ENCODE peak calls at places on chromosomes 1 and 21, in seven cellular contexts. V, W, Q, N, P, E and S are unnamed samples.

GRCh38 chr1:230979952-230980351 is 1.1 kb downstream of the ARV1 start:
- DNase-seq in V (no peak), W (no peak), Q (no peak), N (no peak), P (no peak), E (no peak), S (no peak)

GRCh38 chr1:27346991-27347627 is 5.3 kb downstream of the SYTL1 start:
- DNase-seq in V (no peak), W (peak), Q (no peak), N (no peak), P (no peak), E (no peak), S (no peak)

GRCh38 chr1:238468068-238468467 is 577.3 kb upstream of the ZP4 start:
- DNase-seq in V (no peak), W (no peak), Q (no peak), N (no peak), P (no peak), E (no peak), S (no peak)

GRCh38 chr1:205226868-205227583 is 720 bp upstream of the TMCC2 start:
- DNase-seq in V (no peak), W (no peak), Q (peak), N (peak), P (peak), E (peak), S (no peak)

GRCh38 chr1:156080598-156081173 is 1.6 kb downstream of the MEX3A start:
- DNase-seq in V (no peak), W (no peak), Q (no peak), N (no peak), P (no peak), E (no peak), S (no peak)

GRCh38 chr1:153921803-153922075 is 1.0 kb downstream of the GATAD2B start:
- DNase-seq in V (no peak), W (no peak), Q (peak), N (no peak), P (no peak), E (peak), S (peak)

GRCh38 chr1:1764876-1765478 is 13.3 kb downstream of the NADK start:
- DNase-seq in V (no peak), W (no peak), Q (no peak), N (no peak), P (no peak), E (no peak), S (no peak)

GRCh38 chr1:209756608-209757445 is 974 bp downstream of the TRAF3IP3 start:
- DNase-seq in V (no peak), W (no peak), Q (peak), N (no peak), P (no peak), E (no peak), S (no peak)

GRCh38 chr21:36854391-36854790 is 112.1 kb downstream of the HLCS start:
- DNase-seq in V (no peak), W (peak), Q (peak), N (no peak), P (peak), E (no peak), S (peak)

GRCh38 chr1:219478811-219479210 is 134.1 kb downstream of the ZC3H11B start:
- DNase-seq in V (no peak), W (no peak), Q (no peak), N (no peak), P (no peak), E (no peak), S (no peak)

GRCh38 chr1:178495158-178495557 is 1.6 kb downstream of the CLEC20A start:
- DNase-seq in V (no peak), W (no peak), Q (no peak), N (no peak), P (no peak), E (no peak), S (no peak)

GRCh38 chr1:47004004-47004403 is 19.5 kb upstream of the CYP4X1 start:
- DNase-seq in V (no peak), W (no peak), Q (no peak), N (no peak), P (no peak), E (no peak), S (no peak)

GRCh38 chr1:223462047-223462446 is 68.8 kb downstream of the CCDC185 start:
- DNase-seq in V (no peak), W (no peak), Q (no peak), N (no peak), P (no peak), E (no peak), S (no peak)

GRCh38 chr1:192474080-192474683 is 101.4 kb upstream of the RGS1 start:
- DNase-seq in V (no peak), W (peak), Q (peak), N (peak), P (peak), E (no peak), S (no peak)

GRCh38 chr1:201198598-201198997 is 8.0 kb downstream of the IGFN1 start:
- DNase-seq in V (no peak), W (no peak), Q (no peak), N (no peak), P (no peak), E (no peak), S (no peak)

GRCh38 chr1:179586107-179586823 is 5.4 kb upstream of the TDRD5 start:
- DNase-seq in V (no peak), W (peak), Q (peak), N (peak), P (peak), E (peak), S (peak)

GRCh38 chr1:14363707-14364413 is 234.6 kb upstream of the KAZN start:
- DNase-seq in V (no peak), W (no peak), Q (no peak), N (no peak), P (no peak), E (no peak), S (no peak)

DNA sequence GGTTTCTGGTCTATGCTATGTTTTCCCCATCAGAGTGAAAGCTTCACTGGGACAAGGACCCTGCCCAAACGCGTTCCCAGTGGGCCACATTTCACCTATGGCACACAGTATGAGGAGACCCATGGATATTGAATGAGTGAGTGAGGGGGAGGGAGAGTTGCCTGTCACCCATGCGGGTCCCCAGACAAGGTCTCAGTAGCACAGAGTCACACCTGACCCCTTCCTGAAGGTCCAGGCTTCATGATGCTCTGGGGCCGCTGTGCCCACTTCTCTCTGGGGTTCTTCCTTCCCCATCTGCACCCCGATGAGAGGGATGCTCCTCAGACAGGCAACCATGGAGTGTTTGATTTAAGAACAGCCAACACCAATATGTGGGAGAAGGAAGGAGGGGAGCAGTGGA is 72.3 kb upstream of the CSF3R start:
- DNase-seq in V (no peak), W (no peak), Q (no peak), N (no peak), P (no peak), E (no peak), S (no peak)
- H3K4me3 ChIP-seq in V (no peak), W (no peak), Q (no peak), N (no peak), P (no peak), E (no peak), S (no peak)

DNA sequence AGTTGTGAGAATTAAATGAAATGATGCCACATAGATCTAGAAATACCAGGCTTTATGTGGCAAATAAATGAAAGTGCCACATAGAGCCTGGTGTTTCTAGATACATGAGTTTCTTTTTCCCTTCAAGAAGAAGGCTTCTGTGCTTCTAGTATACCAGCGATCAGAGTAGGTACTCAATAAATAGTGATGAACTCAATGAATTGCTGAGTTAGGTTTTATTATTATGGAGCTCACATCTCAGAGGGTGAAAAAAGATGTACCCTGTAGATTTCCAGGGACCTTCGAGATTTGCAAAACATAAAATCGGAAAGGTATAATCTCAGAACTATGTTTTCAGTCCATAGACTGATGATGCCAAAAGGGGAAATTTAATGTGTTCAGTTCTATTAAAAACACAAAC is 2.3 kb upstream of the CLSTN1 start:
- DNase-seq in V (no peak), W (no peak), Q (no peak), N (no peak), P (no peak), E (no peak), S (no peak)
- H3K4me3 ChIP-seq in V (peak), W (no peak), Q (no peak), N (no peak), P (no peak), E (no peak), S (no peak)

DNA sequence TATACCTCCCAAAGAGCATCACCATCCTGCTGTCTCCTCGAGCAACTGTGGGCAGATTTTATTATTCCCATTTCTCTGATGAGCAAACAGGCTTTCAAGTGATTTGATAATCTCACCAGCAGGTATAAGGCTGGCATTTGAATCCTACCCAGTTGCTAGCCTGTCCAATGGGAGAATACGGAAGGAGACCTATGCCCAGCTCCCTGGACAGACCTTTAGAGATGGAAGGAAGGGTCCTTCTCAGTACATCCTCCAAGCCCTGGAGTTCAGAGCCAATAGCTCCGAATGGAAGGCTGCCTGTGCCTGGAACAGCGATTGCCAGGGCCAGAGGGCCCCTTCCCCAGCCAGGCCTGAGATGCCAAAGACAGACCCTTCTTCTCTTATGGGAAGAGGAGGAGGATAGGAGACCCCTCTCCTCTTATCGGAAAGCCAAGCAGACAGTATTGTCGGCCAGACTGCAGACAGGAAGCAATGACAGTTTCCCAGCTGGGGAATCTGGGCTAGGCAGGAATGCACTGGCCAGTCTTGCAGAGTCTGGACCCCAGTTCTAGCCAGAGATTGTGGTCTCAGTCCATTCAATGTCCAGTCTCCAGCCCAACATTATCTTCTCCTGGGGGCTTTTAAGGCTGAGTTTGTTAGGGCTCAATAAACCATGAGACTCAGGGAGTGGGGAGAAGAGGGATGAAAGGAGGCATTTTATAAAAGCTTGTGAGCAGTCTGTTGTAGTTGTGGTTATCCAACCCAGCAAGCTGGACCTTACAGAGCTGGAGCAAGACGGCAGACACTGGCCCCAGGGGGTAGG is 2.0 kb downstream of the IFFO2 start:
- DNase-seq in V (no peak), W (no peak), Q (no peak), N (peak), P (peak), E (no peak), S (no peak)
- H3K4me3 ChIP-seq in V (peak), W (no peak), Q (peak), N (peak), P (peak), E (peak), S (no peak)

GRCh38 chr21:45456014-45456835 is 51.3 kb downstream of the COL18A1 start:
- DNase-seq in V (no peak), W (no peak), Q (no peak), N (no peak), P (no peak), E (no peak), S (no peak)

GRCh38 chr21:45456836-45457160 is 51.8 kb downstream of the COL18A1 start:
- DNase-seq in V (no peak), W (no peak), Q (no peak), N (no peak), P (no peak), E (no peak), S (no peak)

GRCh38 chr21:45454081-45454923 is 49.3 kb downstream of the COL18A1 start:
- DNase-seq in V (no peak), W (no peak), Q (no peak), N (no peak), P (peak), E (no peak), S (no peak)

GRCh38 chr21:45454924-45455315 is 50.0 kb downstream of the COL18A1 start:
- DNase-seq in V (no peak), W (no peak), Q (no peak), N (peak), P (peak), E (no peak), S (no peak)

GRCh38 chr21:45455321-45456013 is 50.5 kb downstream of the COL18A1 start:
- DNase-seq in V (no peak), W (no peak), Q (no peak), N (peak), P (peak), E (peak), S (no peak)
- H3K4me3 ChIP-seq in V (peak), W (no peak), Q (no peak), N (peak), P (no peak), E (no peak), S (no peak)

GRCh38 chr21:46065215-46065992 is 32.5 kb upstream of the COL6A2 start:
- DNase-seq in V (no peak), W (peak), Q (no peak), N (peak), P (peak), E (peak), S (peak)
- H3K4me3 ChIP-seq in V (no peak), W (no peak), Q (no peak), N (no peak), P (no peak), E (no peak), S (no peak)

GRCh38 chr21:31875424-31876097 is 2.7 kb downstream of the HUNK start:
- DNase-seq in V (no peak), W (no peak), Q (no peak), N (no peak), P (no peak), E (no peak), S (no peak)
- H3K4me3 ChIP-seq in V (no peak), W (no peak), Q (no peak), N (no peak), P (no peak), E (no peak), S (no peak)